ENCODE peak calls at places on chromosomes 12 and 14, in ten cellular contexts. C, V, B, H, Z, K, D, S, I and L are unnamed samples.

GRCh38 chr12:89353188-89353822 is 1.0 kb upstream of the DUSP6 start:
- DNase-seq in C (peak; percentile 83), V (peak; percentile 86), B (peak; percentile 61), H (peak; percentile 69), Z (peak; percentile 42), K (peak; percentile 31), D (peak; percentile 58), S (peak; percentile 80), I (peak; percentile 42), L (no peak)

GRCh38 chr12:132285991-132286681 is 43.3 kb downstream of the GALNT9 start:
- DNase-seq in C (peak; percentile 77), V (no peak), B (no peak), H (no peak), Z (no peak), K (peak; percentile 3), D (peak; percentile 51), S (no peak), I (no peak), L (no peak)

GRCh38 chr14:74793506-74794155 is 30.5 kb downstream of the YLPM1 start:
- DNase-seq in C (no peak), V (no peak), B (no peak), H (no peak), Z (no peak), K (no peak), D (peak; percentile 8), S (no peak), I (no peak), L (no peak)

GRCh38 chr12:112936927-112937326 is 1.3 kb upstream of the OAS3 start:
- DNase-seq in C (no peak), V (no peak), B (no peak), H (no peak), Z (no peak), K (no peak), D (no peak), S (no peak), I (no peak), L (no peak)

GRCh38 chr12:4441355-4442330 is 4.0 kb downstream of the FGF6 start:
- DNase-seq in C (no peak), V (peak; percentile 8), B (no peak), H (peak; percentile 61), Z (no peak), K (no peak), D (peak; percentile 46), S (no peak), I (peak; percentile 7), L (no peak)

GRCh38 chr12:45216983-45217485 is 1.1 kb downstream of the ANO6 start:
- DNase-seq in C (no peak), V (no peak), B (no peak), H (no peak), Z (no peak), K (no peak), D (no peak), S (no peak), I (no peak), L (no peak)

GRCh38 chr14:91056361-91056760 is 4.1 kb downstream of the RPS6KA5 start:
- DNase-seq in C (no peak), V (no peak), B (no peak), H (no peak), Z (no peak), K (no peak), D (no peak), S (no peak), I (no peak), L (no peak)

GRCh38 chr14:24670594-24670993 is 36.6 kb upstream of the GZMB start:
- DNase-seq in C (peak; percentile 18), V (no peak), B (no peak), H (no peak), Z (peak; percentile 41), K (no peak), D (no peak), S (no peak), I (no peak), L (no peak)

GRCh38 chr14:35533357-35534129 is 421 bp upstream of the INSM2 start:
- DNase-seq in C (peak; percentile 65), V (peak; percentile 68), B (peak; percentile 76), H (peak; percentile 67), Z (peak; percentile 79), K (peak; percentile 7), D (peak; percentile 45), S (peak; percentile 86), I (peak; percentile 22), L (no peak)